ENCODE peak calls at places on chromosome 2, in four cellular contexts. G, T, O and X are unnamed samples.

GRCh38 chr2:219368690-219369108 is 19.0 kb downstream of the DNPEP start:
- DNase-seq in O (no peak), T (no peak), G (no peak), X (no peak)

GRCh38 chr2:156199588-156199987 is 132.9 kb downstream of the NR4A2 start:
- DNase-seq in T (no peak), O (no peak), G (no peak), X (no peak)

GRCh38 chr2:51990684-51991083 is 958.8 kb upstream of the NRXN1 start:
- DNase-seq in T (no peak), O (no peak), G (no peak), X (no peak)

GRCh38 chr2:40281021-40281940 is 170.6 kb downstream of the SLC8A1 start:
- DNase-seq in O (no peak), T (no peak), G (no peak), X (peak)

GRCh38 chr2:223722226-223722625 is 115.2 kb downstream of the AP1S3 start:
- DNase-seq in G (no peak), T (no peak), O (no peak), X (no peak)

GRCh38 chr2:216551669-216552068 is 53.0 kb downstream of the RPL37A start:
- DNase-seq in G (no peak), O (no peak), T (no peak), X (no peak)

GRCh38 chr2:23523651-23524260 is 138.8 kb downstream of the KLHL29 start:
- DNase-seq in G (peak), O (peak), T (no peak), X (no peak)

GRCh38 chr2:215619989-215620388 is 184.1 kb upstream of the FN1 start:
- DNase-seq in O (peak), T (no peak), G (peak), X (peak)

GRCh38 chr2:84854835-84855234 is 26.0 kb downstream of the TRABD2A start:
- DNase-seq in G (no peak), T (no peak), O (no peak), X (no peak)

GRCh38 chr2:212928681-212929080 is 222.7 kb downstream of the IKZF2 start:
- DNase-seq in G (no peak), O (no peak), T (no peak), X (no peak)